ENCODE peak calls at places on chromosomes 6 and 20, in nine cellular contexts. One of them, this sample, is unnamed.

GRCh38 chr6:46207174-46207573 is 36.4 kb upstream of the ENPP5 start:
- DNase-seq in retinal pigment epithelial cell: no peak
- DNase-seq in HTR-8/SVneo: no peak
- DNase-seq in non-pigmented ciliary epithelial cell: no peak
- DNase-seq in HFF-Myc: no peak
- DNase-seq in fibroblast of the conjunctiva: no peak
- DNase-seq in effector memory CD4-positive, alpha-beta T cell: no peak
- DNase-seq in activated T-helper 1 cell treated with anti-CD3 and anti-CD28 coated beads, Interleukin-12 subunit alpha, Interleukin-12 subunit beta, Interleukin-2, Interleukin-4 antibody, amounts not matched to agents 30 ng/mL and 10 ng/mL and 1 ng/mL, durations not matched to agents 14 hours and 24 hours and 36 hours: no peak
- DNase-seq in tibial nerve: no peak
- DNase-seq in this sample: no peak

GRCh38 chr20:48827880-48828733 is at the start of gene PREX1:
- DNase-seq in fibroblast of the conjunctiva: peak; percentile 17
- DNase-seq in non-pigmented ciliary epithelial cell: no peak
- DNase-seq in retinal pigment epithelial cell: peak; percentile 28
- DNase-seq in tibial nerve: peak; percentile 45
- DNase-seq in activated T-helper 1 cell treated with anti-CD3 and anti-CD28 coated beads, Interleukin-12 subunit alpha, Interleukin-12 subunit beta, Interleukin-2, Interleukin-4 antibody, amounts not matched to agents 30 ng/mL and 10 ng/mL and 1 ng/mL, durations not matched to agents 14 hours and 24 hours and 36 hours: peak; percentile 84
- DNase-seq in HFF-Myc: no peak
- DNase-seq in HTR-8/SVneo: peak; percentile 96
- DNase-seq in effector memory CD4-positive, alpha-beta T cell: peak; percentile 68
- DNase-seq in this sample: peak; percentile 48

GRCh38 chr6:127225497-127225896 is 41.2 kb upstream of the RNF146 start:
- DNase-seq in non-pigmented ciliary epithelial cell: no peak
- DNase-seq in activated T-helper 1 cell treated with anti-CD3 and anti-CD28 coated beads, Interleukin-12 subunit alpha, Interleukin-12 subunit beta, Interleukin-2, Interleukin-4 antibody, amounts not matched to agents 30 ng/mL and 10 ng/mL and 1 ng/mL, durations not matched to agents 14 hours and 24 hours and 36 hours: no peak
- DNase-seq in tibial nerve: no peak
- DNase-seq in fibroblast of the conjunctiva: no peak
- DNase-seq in HFF-Myc: no peak
- DNase-seq in retinal pigment epithelial cell: no peak
- DNase-seq in effector memory CD4-positive, alpha-beta T cell: no peak
- DNase-seq in HTR-8/SVneo: no peak
- DNase-seq in this sample: no peak

GRCh38 chr6:100628180-100628579 is 163.5 kb upstream of the SIM1 start:
- DNase-seq in activated T-helper 1 cell treated with anti-CD3 and anti-CD28 coated beads, Interleukin-12 subunit alpha, Interleukin-12 subunit beta, Interleukin-2, Interleukin-4 antibody, amounts not matched to agents 30 ng/mL and 10 ng/mL and 1 ng/mL, durations not matched to agents 14 hours and 24 hours and 36 hours: no peak
- DNase-seq in retinal pigment epithelial cell: no peak
- DNase-seq in effector memory CD4-positive, alpha-beta T cell: no peak
- DNase-seq in HTR-8/SVneo: no peak
- DNase-seq in non-pigmented ciliary epithelial cell: no peak
- DNase-seq in tibial nerve: no peak
- DNase-seq in HFF-Myc: no peak
- DNase-seq in fibroblast of the conjunctiva: no peak
- DNase-seq in this sample: no peak

GRCh38 chr6:147204843-147205311 is 660 bp downstream of the STXBP5 start:
- DNase-seq in tibial nerve: no peak
- DNase-seq in non-pigmented ciliary epithelial cell: no peak
- DNase-seq in activated T-helper 1 cell treated with anti-CD3 and anti-CD28 coated beads, Interleukin-12 subunit alpha, Interleukin-12 subunit beta, Interleukin-2, Interleukin-4 antibody, amounts not matched to agents 30 ng/mL and 10 ng/mL and 1 ng/mL, durations not matched to agents 14 hours and 24 hours and 36 hours: no peak
- DNase-seq in HTR-8/SVneo: no peak
- DNase-seq in effector memory CD4-positive, alpha-beta T cell: no peak
- DNase-seq in retinal pigment epithelial cell: no peak
- DNase-seq in fibroblast of the conjunctiva: no peak
- DNase-seq in HFF-Myc: no peak
- DNase-seq in this sample: no peak

GRCh38 chr6:129490551-129491245 is 219.3 kb downstream of the ARHGAP18 start:
- DNase-seq in HTR-8/SVneo: peak; percentile 70
- DNase-seq in non-pigmented ciliary epithelial cell: peak; percentile 96
- DNase-seq in HFF-Myc: peak; percentile 95
- DNase-seq in retinal pigment epithelial cell: peak; percentile 93
- DNase-seq in effector memory CD4-positive, alpha-beta T cell: peak; percentile 46
- DNase-seq in activated T-helper 1 cell treated with anti-CD3 and anti-CD28 coated beads, Interleukin-12 subunit alpha, Interleukin-12 subunit beta, Interleukin-2, Interleukin-4 antibody, amounts not matched to agents 30 ng/mL and 10 ng/mL and 1 ng/mL, durations not matched to agents 14 hours and 24 hours and 36 hours: peak; percentile 69
- DNase-seq in fibroblast of the conjunctiva: peak; percentile 96
- DNase-seq in tibial nerve: peak; percentile 57
- DNase-seq in this sample: peak; percentile 19

GRCh38 chr6:26141378-26141901 is 54.2 kb downstream of the HFE start:
- DNase-seq in HTR-8/SVneo: no peak
- DNase-seq in tibial nerve: no peak
- DNase-seq in activated T-helper 1 cell treated with anti-CD3 and anti-CD28 coated beads, Interleukin-12 subunit alpha, Interleukin-12 subunit beta, Interleukin-2, Interleukin-4 antibody, amounts not matched to agents 30 ng/mL and 10 ng/mL and 1 ng/mL, durations not matched to agents 14 hours and 24 hours and 36 hours: no peak
- DNase-seq in effector memory CD4-positive, alpha-beta T cell: no peak
- DNase-seq in HFF-Myc: no peak
- DNase-seq in retinal pigment epithelial cell: no peak
- DNase-seq in non-pigmented ciliary epithelial cell: no peak
- DNase-seq in fibroblast of the conjunctiva: no peak
- DNase-seq in this sample: no peak

GRCh38 chr6:13434777-13435176 is 52.6 kb downstream of the GFOD1 start:
- DNase-seq in activated T-helper 1 cell treated with anti-CD3 and anti-CD28 coated beads, Interleukin-12 subunit alpha, Interleukin-12 subunit beta, Interleukin-2, Interleukin-4 antibody, amounts not matched to agents 30 ng/mL and 10 ng/mL and 1 ng/mL, durations not matched to agents 14 hours and 24 hours and 36 hours: no peak
- DNase-seq in HFF-Myc: no peak
- DNase-seq in effector memory CD4-positive, alpha-beta T cell: no peak
- DNase-seq in retinal pigment epithelial cell: no peak
- DNase-seq in HTR-8/SVneo: no peak
- DNase-seq in tibial nerve: no peak
- DNase-seq in fibroblast of the conjunctiva: no peak
- DNase-seq in non-pigmented ciliary epithelial cell: no peak
- DNase-seq in this sample: no peak

GRCh38 chr6:18634912-18635311 is 247.8 kb downstream of the RNF144B start:
- DNase-seq in activated T-helper 1 cell treated with anti-CD3 and anti-CD28 coated beads, Interleukin-12 subunit alpha, Interleukin-12 subunit beta, Interleukin-2, Interleukin-4 antibody, amounts not matched to agents 30 ng/mL and 10 ng/mL and 1 ng/mL, durations not matched to agents 14 hours and 24 hours and 36 hours: no peak
- DNase-seq in fibroblast of the conjunctiva: no peak
- DNase-seq in HFF-Myc: no peak
- DNase-seq in retinal pigment epithelial cell: no peak
- DNase-seq in tibial nerve: no peak
- DNase-seq in effector memory CD4-positive, alpha-beta T cell: no peak
- DNase-seq in non-pigmented ciliary epithelial cell: no peak
- DNase-seq in HTR-8/SVneo: no peak
- DNase-seq in this sample: no peak

GRCh38 chr6:170301184-170301583 is 5.4 kb upstream of the FAM120B start:
- DNase-seq in HFF-Myc: no peak
- DNase-seq in retinal pigment epithelial cell: no peak
- DNase-seq in effector memory CD4-positive, alpha-beta T cell: no peak
- DNase-seq in tibial nerve: no peak
- DNase-seq in fibroblast of the conjunctiva: no peak
- DNase-seq in HTR-8/SVneo: no peak
- DNase-seq in non-pigmented ciliary epithelial cell: no peak
- DNase-seq in activated T-helper 1 cell treated with anti-CD3 and anti-CD28 coated beads, Interleukin-12 subunit alpha, Interleukin-12 subunit beta, Interleukin-2, Interleukin-4 antibody, amounts not matched to agents 30 ng/mL and 10 ng/mL and 1 ng/mL, durations not matched to agents 14 hours and 24 hours and 36 hours: no peak
- DNase-seq in this sample: no peak

GRCh38 chr6:166573456-166574216 is 12.8 kb downstream of the RAMACL start:
- DNase-seq in fibroblast of the conjunctiva: no peak
- DNase-seq in retinal pigment epithelial cell: no peak
- DNase-seq in tibial nerve: no peak
- DNase-seq in HTR-8/SVneo: no peak
- DNase-seq in effector memory CD4-positive, alpha-beta T cell: no peak
- DNase-seq in activated T-helper 1 cell treated with anti-CD3 and anti-CD28 coated beads, Interleukin-12 subunit alpha, Interleukin-12 subunit beta, Interleukin-2, Interleukin-4 antibody, amounts not matched to agents 30 ng/mL and 10 ng/mL and 1 ng/mL, durations not matched to agents 14 hours and 24 hours and 36 hours: no peak
- DNase-seq in non-pigmented ciliary epithelial cell: no peak
- DNase-seq in HFF-Myc: no peak
- DNase-seq in this sample: no peak

GRCh38 chr20:62832212-62832922 is 15.5 kb downstream of the COL9A3 start:
- DNase-seq in tibial nerve: no peak
- DNase-seq in retinal pigment epithelial cell: no peak
- DNase-seq in fibroblast of the conjunctiva: no peak
- DNase-seq in effector memory CD4-positive, alpha-beta T cell: no peak
- DNase-seq in HTR-8/SVneo: no peak
- DNase-seq in activated T-helper 1 cell treated with anti-CD3 and anti-CD28 coated beads, Interleukin-12 subunit alpha, Interleukin-12 subunit beta, Interleukin-2, Interleukin-4 antibody, amounts not matched to agents 30 ng/mL and 10 ng/mL and 1 ng/mL, durations not matched to agents 14 hours and 24 hours and 36 hours: peak; percentile 24
- DNase-seq in HFF-Myc: no peak
- DNase-seq in non-pigmented ciliary epithelial cell: no peak
- DNase-seq in this sample: no peak

GRCh38 chr6:70973591-70973990 is 16.7 kb upstream of the B3GAT2 start:
- DNase-seq in fibroblast of the conjunctiva: no peak
- DNase-seq in effector memory CD4-positive, alpha-beta T cell: no peak
- DNase-seq in tibial nerve: no peak
- DNase-seq in HTR-8/SVneo: no peak
- DNase-seq in retinal pigment epithelial cell: no peak
- DNase-seq in activated T-helper 1 cell treated with anti-CD3 and anti-CD28 coated beads, Interleukin-12 subunit alpha, Interleukin-12 subunit beta, Interleukin-2, Interleukin-4 antibody, amounts not matched to agents 30 ng/mL and 10 ng/mL and 1 ng/mL, durations not matched to agents 14 hours and 24 hours and 36 hours: no peak
- DNase-seq in HFF-Myc: no peak
- DNase-seq in non-pigmented ciliary epithelial cell: no peak
- DNase-seq in this sample: no peak

GRCh38 chr20:36591854-36592641 is 13.5 kb upstream of the RAB5IF start:
- DNase-seq in HTR-8/SVneo: no peak
- DNase-seq in non-pigmented ciliary epithelial cell: no peak
- DNase-seq in HFF-Myc: no peak
- DNase-seq in tibial nerve: no peak
- DNase-seq in retinal pigment epithelial cell: no peak
- DNase-seq in effector memory CD4-positive, alpha-beta T cell: peak; percentile 43
- DNase-seq in activated T-helper 1 cell treated with anti-CD3 and anti-CD28 coated beads, Interleukin-12 subunit alpha, Interleukin-12 subunit beta, Interleukin-2, Interleukin-4 antibody, amounts not matched to agents 30 ng/mL and 10 ng/mL and 1 ng/mL, durations not matched to agents 14 hours and 24 hours and 36 hours: peak; percentile 36
- DNase-seq in fibroblast of the conjunctiva: no peak
- DNase-seq in this sample: no peak

GRCh38 chr6:72787521-72788031 is 165.7 kb downstream of the KCNQ5 start:
- DNase-seq in fibroblast of the conjunctiva: peak; percentile 90
- DNase-seq in activated T-helper 1 cell treated with anti-CD3 and anti-CD28 coated beads, Interleukin-12 subunit alpha, Interleukin-12 subunit beta, Interleukin-2, Interleukin-4 antibody, amounts not matched to agents 30 ng/mL and 10 ng/mL and 1 ng/mL, durations not matched to agents 14 hours and 24 hours and 36 hours: no peak
- DNase-seq in effector memory CD4-positive, alpha-beta T cell: no peak
- DNase-seq in HTR-8/SVneo: peak; percentile 65
- DNase-seq in retinal pigment epithelial cell: peak; percentile 79
- DNase-seq in non-pigmented ciliary epithelial cell: no peak
- DNase-seq in HFF-Myc: peak; percentile 74
- DNase-seq in tibial nerve: no peak
- DNase-seq in this sample: no peak

GRCh38 chr6:127120787-127121636 is 2.5 kb downstream of the RSPO3 start:
- DNase-seq in tibial nerve: peak; percentile 62
- DNase-seq in HFF-Myc: peak; percentile 49
- DNase-seq in effector memory CD4-positive, alpha-beta T cell: no peak
- DNase-seq in non-pigmented ciliary epithelial cell: peak; percentile 54
- DNase-seq in activated T-helper 1 cell treated with anti-CD3 and anti-CD28 coated beads, Interleukin-12 subunit alpha, Interleukin-12 subunit beta, Interleukin-2, Interleukin-4 antibody, amounts not matched to agents 30 ng/mL and 10 ng/mL and 1 ng/mL, durations not matched to agents 14 hours and 24 hours and 36 hours: peak; percentile 45
- DNase-seq in retinal pigment epithelial cell: peak; percentile 43
- DNase-seq in HTR-8/SVneo: peak; percentile 70
- DNase-seq in fibroblast of the conjunctiva: peak; percentile 75
- DNase-seq in this sample: no peak

GRCh38 chr6:141610741-141611140 is 522.0 kb upstream of the GJE1 start:
- DNase-seq in effector memory CD4-positive, alpha-beta T cell: no peak
- DNase-seq in fibroblast of the conjunctiva: no peak
- DNase-seq in retinal pigment epithelial cell: no peak
- DNase-seq in non-pigmented ciliary epithelial cell: peak; percentile 23
- DNase-seq in tibial nerve: no peak
- DNase-seq in activated T-helper 1 cell treated with anti-CD3 and anti-CD28 coated beads, Interleukin-12 subunit alpha, Interleukin-12 subunit beta, Interleukin-2, Interleukin-4 antibody, amounts not matched to agents 30 ng/mL and 10 ng/mL and 1 ng/mL, durations not matched to agents 14 hours and 24 hours and 36 hours: no peak
- DNase-seq in HTR-8/SVneo: no peak
- DNase-seq in HFF-Myc: no peak
- DNase-seq in this sample: no peak

GRCh38 chr6:12957321-12958051 is 240.9 kb downstream of the PHACTR1 start:
- DNase-seq in HTR-8/SVneo: peak; percentile 36
- DNase-seq in fibroblast of the conjunctiva: peak; percentile 60
- DNase-seq in effector memory CD4-positive, alpha-beta T cell: no peak
- DNase-seq in HFF-Myc: no peak
- DNase-seq in retinal pigment epithelial cell: peak; percentile 94
- DNase-seq in non-pigmented ciliary epithelial cell: no peak
- DNase-seq in activated T-helper 1 cell treated with anti-CD3 and anti-CD28 coated beads, Interleukin-12 subunit alpha, Interleukin-12 subunit beta, Interleukin-2, Interleukin-4 antibody, amounts not matched to agents 30 ng/mL and 10 ng/mL and 1 ng/mL, durations not matched to agents 14 hours and 24 hours and 36 hours: peak; percentile 2
- DNase-seq in tibial nerve: peak; percentile 28
- DNase-seq in this sample: peak; percentile 1

GRCh38 chr20:517221-517620 is 26.4 kb downstream of the CSNK2A1 start:
- DNase-seq in tibial nerve: no peak
- DNase-seq in non-pigmented ciliary epithelial cell: no peak
- DNase-seq in HTR-8/SVneo: no peak
- DNase-seq in effector memory CD4-positive, alpha-beta T cell: no peak
- DNase-seq in activated T-helper 1 cell treated with anti-CD3 and anti-CD28 coated beads, Interleukin-12 subunit alpha, Interleukin-12 subunit beta, Interleukin-2, Interleukin-4 antibody, amounts not matched to agents 30 ng/mL and 10 ng/mL and 1 ng/mL, durations not matched to agents 14 hours and 24 hours and 36 hours: no peak
- DNase-seq in fibroblast of the conjunctiva: no peak
- DNase-seq in HFF-Myc: no peak
- DNase-seq in retinal pigment epithelial cell: no peak
- DNase-seq in this sample: no peak

GRCh38 chr6:107561325-107561724 is 71.4 kb downstream of the SOBP start:
- DNase-seq in tibial nerve: peak; percentile 8
- DNase-seq in activated T-helper 1 cell treated with anti-CD3 and anti-CD28 coated beads, Interleukin-12 subunit alpha, Interleukin-12 subunit beta, Interleukin-2, Interleukin-4 antibody, amounts not matched to agents 30 ng/mL and 10 ng/mL and 1 ng/mL, durations not matched to agents 14 hours and 24 hours and 36 hours: no peak
- DNase-seq in HFF-Myc: no peak
- DNase-seq in HTR-8/SVneo: no peak
- DNase-seq in non-pigmented ciliary epithelial cell: no peak
- DNase-seq in effector memory CD4-positive, alpha-beta T cell: no peak
- DNase-seq in retinal pigment epithelial cell: no peak
- DNase-seq in fibroblast of the conjunctiva: no peak
- DNase-seq in this sample: no peak

GRCh38 chr6:6612308-6612707 is 23.8 kb downstream of the LY86 start:
- DNase-seq in HFF-Myc: no peak
- DNase-seq in non-pigmented ciliary epithelial cell: no peak
- DNase-seq in HTR-8/SVneo: no peak
- DNase-seq in tibial nerve: no peak
- DNase-seq in retinal pigment epithelial cell: no peak
- DNase-seq in fibroblast of the conjunctiva: no peak
- DNase-seq in effector memory CD4-positive, alpha-beta T cell: no peak
- DNase-seq in activated T-helper 1 cell treated with anti-CD3 and anti-CD28 coated beads, Interleukin-12 subunit alpha, Interleukin-12 subunit beta, Interleukin-2, Interleukin-4 antibody, amounts not matched to agents 30 ng/mL and 10 ng/mL and 1 ng/mL, durations not matched to agents 14 hours and 24 hours and 36 hours: no peak
- DNase-seq in this sample: no peak

GRCh38 chr6:47404436-47404835 is 73.2 kb upstream of the CD2AP start:
- DNase-seq in activated T-helper 1 cell treated with anti-CD3 and anti-CD28 coated beads, Interleukin-12 subunit alpha, Interleukin-12 subunit beta, Interleukin-2, Interleukin-4 antibody, amounts not matched to agents 30 ng/mL and 10 ng/mL and 1 ng/mL, durations not matched to agents 14 hours and 24 hours and 36 hours: no peak
- DNase-seq in effector memory CD4-positive, alpha-beta T cell: no peak
- DNase-seq in tibial nerve: no peak
- DNase-seq in non-pigmented ciliary epithelial cell: no peak
- DNase-seq in retinal pigment epithelial cell: no peak
- DNase-seq in fibroblast of the conjunctiva: no peak
- DNase-seq in HFF-Myc: no peak
- DNase-seq in HTR-8/SVneo: no peak
- DNase-seq in this sample: no peak

GRCh38 chr6:73377225-73377624 is 7.5 kb upstream of the OOEP start:
- DNase-seq in non-pigmented ciliary epithelial cell: no peak
- DNase-seq in retinal pigment epithelial cell: no peak
- DNase-seq in HTR-8/SVneo: no peak
- DNase-seq in activated T-helper 1 cell treated with anti-CD3 and anti-CD28 coated beads, Interleukin-12 subunit alpha, Interleukin-12 subunit beta, Interleukin-2, Interleukin-4 antibody, amounts not matched to agents 30 ng/mL and 10 ng/mL and 1 ng/mL, durations not matched to agents 14 hours and 24 hours and 36 hours: no peak
- DNase-seq in effector memory CD4-positive, alpha-beta T cell: no peak
- DNase-seq in tibial nerve: no peak
- DNase-seq in HFF-Myc: no peak
- DNase-seq in fibroblast of the conjunctiva: no peak
- DNase-seq in this sample: no peak

This sample was measured in activated CD4-positive, alpha-beta T cell treated with anti-CD3 and anti-CD28 coated beads, Interleukin-2, amount 50 U/mL, for 24 hours.